ENCODE peak calls at places on chromosome 6, in six cellular contexts. One of them, this sample, is unnamed.

GRCh38 chr6:145962581-145962980 is 1.6 kb downstream of the SHPRH start:
- DNase-seq in EH: no peak
- DNase-seq in upper lobe of right lung: no peak
- DNase-seq in activated T-helper 1 cell treated with anti-CD3 and anti-CD28 coated beads, Interleukin-2, amount 50 U/mL, for 16 hours: no peak
- DNase-seq in lower lobe of right lung: no peak
- DNase-seq in osteocyte: no peak
- DNase-seq in this sample: no peak

GRCh38 chr6:18211338-18211737 is 53.0 kb downstream of the DEK start:
- DNase-seq in activated T-helper 1 cell treated with anti-CD3 and anti-CD28 coated beads, Interleukin-2, amount 50 U/mL, for 16 hours: no peak
- DNase-seq in upper lobe of right lung: no peak
- DNase-seq in EH: no peak
- DNase-seq in osteocyte: no peak
- DNase-seq in lower lobe of right lung: no peak
- DNase-seq in this sample: no peak

GRCh38 chr6:109406196-109406595 is 23.9 kb upstream of the CD164 start:
- DNase-seq in EH: peak
- DNase-seq in osteocyte: no peak
- DNase-seq in activated T-helper 1 cell treated with anti-CD3 and anti-CD28 coated beads, Interleukin-2, amount 50 U/mL, for 16 hours: no peak
- DNase-seq in lower lobe of right lung: no peak
- DNase-seq in upper lobe of right lung: no peak
- DNase-seq in this sample: no peak

GRCh38 chr6:157218371-157219198 is 104.7 kb downstream of the TMEM242 start:
- DNase-seq in lower lobe of right lung: no peak
- DNase-seq in EH: no peak
- DNase-seq in upper lobe of right lung: peak
- DNase-seq in activated T-helper 1 cell treated with anti-CD3 and anti-CD28 coated beads, Interleukin-2, amount 50 U/mL, for 16 hours: no peak
- DNase-seq in osteocyte: no peak
- DNase-seq in this sample: peak

GRCh38 chr6:17930321-17930993 is 57.0 kb downstream of the KIF13A start:
- DNase-seq in lower lobe of right lung: no peak
- DNase-seq in EH: peak
- DNase-seq in upper lobe of right lung: no peak
- DNase-seq in activated T-helper 1 cell treated with anti-CD3 and anti-CD28 coated beads, Interleukin-2, amount 50 U/mL, for 16 hours: no peak
- DNase-seq in osteocyte: no peak
- DNase-seq in this sample: no peak

GRCh38 chr6:110944681-110945151 is 13.8 kb upstream of the GTF3C6 start:
- DNase-seq in lower lobe of right lung: no peak
- DNase-seq in upper lobe of right lung: no peak
- DNase-seq in osteocyte: no peak
- DNase-seq in activated T-helper 1 cell treated with anti-CD3 and anti-CD28 coated beads, Interleukin-2, amount 50 U/mL, for 16 hours: no peak
- DNase-seq in EH: peak
- DNase-seq in this sample: no peak

GRCh38 chr6:170259301-170259700 is 31.6 kb downstream of the DLL1 start:
- DNase-seq in EH: no peak
- DNase-seq in osteocyte: no peak
- DNase-seq in activated T-helper 1 cell treated with anti-CD3 and anti-CD28 coated beads, Interleukin-2, amount 50 U/mL, for 16 hours: no peak
- DNase-seq in upper lobe of right lung: no peak
- DNase-seq in lower lobe of right lung: no peak
- DNase-seq in this sample: no peak

GRCh38 chr6:26017567-26017966 is 55.0 kb downstream of the TRIM38 start:
- DNase-seq in lower lobe of right lung: peak
- DNase-seq in osteocyte: no peak
- DNase-seq in activated T-helper 1 cell treated with anti-CD3 and anti-CD28 coated beads, Interleukin-2, amount 50 U/mL, for 16 hours: peak
- DNase-seq in EH: peak
- DNase-seq in upper lobe of right lung: peak
- DNase-seq in this sample: peak

GRCh38 chr6:154414021-154414813 is 57.6 kb upstream of the IPCEF1 start:
- DNase-seq in EH: peak
- DNase-seq in osteocyte: no peak
- DNase-seq in activated T-helper 1 cell treated with anti-CD3 and anti-CD28 coated beads, Interleukin-2, amount 50 U/mL, for 16 hours: no peak
- DNase-seq in lower lobe of right lung: no peak
- DNase-seq in upper lobe of right lung: no peak
- DNase-seq in this sample: no peak

GRCh38 chr6:146200136-146200708 is 171.4 kb downstream of the GRM1 start:
- DNase-seq in activated T-helper 1 cell treated with anti-CD3 and anti-CD28 coated beads, Interleukin-2, amount 50 U/mL, for 16 hours: no peak
- DNase-seq in osteocyte: no peak
- DNase-seq in lower lobe of right lung: no peak
- DNase-seq in EH: peak
- DNase-seq in upper lobe of right lung: no peak
- DNase-seq in this sample: no peak

GRCh38 chr6:131761061-131761761 is 46.6 kb upstream of the ENPP1 start:
- DNase-seq in osteocyte: no peak
- DNase-seq in lower lobe of right lung: no peak
- DNase-seq in activated T-helper 1 cell treated with anti-CD3 and anti-CD28 coated beads, Interleukin-2, amount 50 U/mL, for 16 hours: no peak
- DNase-seq in upper lobe of right lung: no peak
- DNase-seq in EH: peak
- DNase-seq in this sample: no peak

GRCh38 chr6:154111025-154111424 is 72.0 kb downstream of the OPRM1 start:
- DNase-seq in lower lobe of right lung: no peak
- DNase-seq in activated T-helper 1 cell treated with anti-CD3 and anti-CD28 coated beads, Interleukin-2, amount 50 U/mL, for 16 hours: no peak
- DNase-seq in osteocyte: no peak
- DNase-seq in EH: no peak
- DNase-seq in upper lobe of right lung: no peak
- DNase-seq in this sample: no peak

GRCh38 chr6:20056350-20056992 is 155.8 kb downstream of the MBOAT1 start:
- DNase-seq in EH: peak
- DNase-seq in activated T-helper 1 cell treated with anti-CD3 and anti-CD28 coated beads, Interleukin-2, amount 50 U/mL, for 16 hours: no peak
- DNase-seq in upper lobe of right lung: no peak
- DNase-seq in osteocyte: no peak
- DNase-seq in lower lobe of right lung: no peak
- DNase-seq in this sample: no peak

GRCh38 chr6:43221046-43221773 is 8.1 kb downstream of the DNPH1 start:
- DNase-seq in activated T-helper 1 cell treated with anti-CD3 and anti-CD28 coated beads, Interleukin-2, amount 50 U/mL, for 16 hours: no peak
- DNase-seq in upper lobe of right lung: peak
- DNase-seq in osteocyte: no peak
- DNase-seq in lower lobe of right lung: no peak
- DNase-seq in EH: no peak
- DNase-seq in this sample: peak

GRCh38 chr6:120994573-120994967 is 339.7 kb downstream of the TBC1D32 start:
- DNase-seq in activated T-helper 1 cell treated with anti-CD3 and anti-CD28 coated beads, Interleukin-2, amount 50 U/mL, for 16 hours: no peak
- DNase-seq in EH: no peak
- DNase-seq in lower lobe of right lung: no peak
- DNase-seq in osteocyte: no peak
- DNase-seq in upper lobe of right lung: no peak
- DNase-seq in this sample: no peak

GRCh38 chr6:52546678-52547077 is 30.2 kb downstream of the TRAM2 start:
- DNase-seq in upper lobe of right lung: no peak
- DNase-seq in EH: no peak
- DNase-seq in activated T-helper 1 cell treated with anti-CD3 and anti-CD28 coated beads, Interleukin-2, amount 50 U/mL, for 16 hours: no peak
- DNase-seq in lower lobe of right lung: no peak
- DNase-seq in osteocyte: no peak
- DNase-seq in this sample: no peak